ENCODE peak calls at places on chromosome 11, in nine cellular contexts. One of them, this sample, is unnamed.
A peak's percentile ranks its signal among the peaks of the same experiment; 100 is the strongest.

GRCh38 chr11:104841973-104842372 is 56.3 kb downstream of the CASP12 start:
- DNase-seq in PC-9: no peak
- DNase-seq in heart left ventricle: no peak
- DNase-seq in transverse colon: no peak
- DNase-seq in tibial nerve: no peak
- DNase-seq in CD8-positive, alpha-beta T cell: no peak
- DNase-seq in hepatocyte: no peak
- DNase-seq in PC-3: no peak
- DNase-seq in adrenal gland: no peak
- DNase-seq in this sample: no peak

GRCh38 chr11:116263770-116264169 is 509.0 kb downstream of the BUD13 start:
- DNase-seq in hepatocyte: no peak
- DNase-seq in PC-9: no peak
- DNase-seq in adrenal gland: no peak
- DNase-seq in heart left ventricle: no peak
- DNase-seq in PC-3: no peak
- DNase-seq in CD8-positive, alpha-beta T cell: no peak
- DNase-seq in transverse colon: no peak
- DNase-seq in tibial nerve: no peak
- DNase-seq in this sample: no peak

GRCh38 chr11:14424096-14424495 is 65.1 kb upstream of the RRAS2 start:
- DNase-seq in adrenal gland: no peak
- DNase-seq in tibial nerve: no peak
- DNase-seq in hepatocyte: no peak
- DNase-seq in heart left ventricle: no peak
- DNase-seq in PC-3: peak; percentile 45
- DNase-seq in transverse colon: no peak
- DNase-seq in CD8-positive, alpha-beta T cell: no peak
- DNase-seq in PC-9: peak; percentile 66
- DNase-seq in this sample: peak; percentile 41

GRCh38 chr11:71488086-71488967 is 35.3 kb downstream of the NADSYN1 start:
- DNase-seq in adrenal gland: peak; percentile 8
- DNase-seq in CD8-positive, alpha-beta T cell: no peak
- DNase-seq in PC-3: peak; percentile 62
- DNase-seq in hepatocyte: peak; percentile 73
- DNase-seq in tibial nerve: no peak
- DNase-seq in PC-9: peak; percentile 87
- DNase-seq in heart left ventricle: no peak
- DNase-seq in transverse colon: no peak
- DNase-seq in this sample: peak; percentile 1

GRCh38 chr11:119403021-119403420 is 20.0 kb downstream of the THY1 start:
- DNase-seq in hepatocyte: peak; percentile 40
- DNase-seq in transverse colon: no peak
- DNase-seq in tibial nerve: no peak
- DNase-seq in PC-9: no peak
- DNase-seq in PC-3: no peak
- DNase-seq in CD8-positive, alpha-beta T cell: no peak
- DNase-seq in adrenal gland: no peak
- DNase-seq in heart left ventricle: no peak
- DNase-seq in this sample: peak; percentile 20

GRCh38 chr11:72239849-72240460 is 4.0 kb downstream of the PHOX2A start:
- DNase-seq in transverse colon: peak; percentile 74
- DNase-seq in heart left ventricle: peak; percentile 72
- DNase-seq in PC-3: peak; percentile 40
- DNase-seq in tibial nerve: no peak
- DNase-seq in PC-9: no peak
- DNase-seq in hepatocyte: peak; percentile 68
- DNase-seq in adrenal gland: peak; percentile 75
- DNase-seq in CD8-positive, alpha-beta T cell: no peak
- DNase-seq in this sample: peak; percentile 46

GRCh38 chr11:1367721-1368120 is 22.0 kb upstream of the BRSK2 start:
- DNase-seq in hepatocyte: no peak
- DNase-seq in PC-9: no peak
- DNase-seq in adrenal gland: no peak
- DNase-seq in PC-3: no peak
- DNase-seq in tibial nerve: no peak
- DNase-seq in transverse colon: no peak
- DNase-seq in heart left ventricle: no peak
- DNase-seq in CD8-positive, alpha-beta T cell: no peak
- DNase-seq in this sample: no peak

GRCh38 chr11:33040862-33041453 is 1.6 kb downstream of the TCP11L1 start:
- DNase-seq in hepatocyte: no peak
- DNase-seq in PC-3: no peak
- DNase-seq in tibial nerve: no peak
- DNase-seq in PC-9: no peak
- DNase-seq in CD8-positive, alpha-beta T cell: no peak
- DNase-seq in transverse colon: no peak
- DNase-seq in heart left ventricle: no peak
- DNase-seq in adrenal gland: no peak
- DNase-seq in this sample: no peak

DNA sequence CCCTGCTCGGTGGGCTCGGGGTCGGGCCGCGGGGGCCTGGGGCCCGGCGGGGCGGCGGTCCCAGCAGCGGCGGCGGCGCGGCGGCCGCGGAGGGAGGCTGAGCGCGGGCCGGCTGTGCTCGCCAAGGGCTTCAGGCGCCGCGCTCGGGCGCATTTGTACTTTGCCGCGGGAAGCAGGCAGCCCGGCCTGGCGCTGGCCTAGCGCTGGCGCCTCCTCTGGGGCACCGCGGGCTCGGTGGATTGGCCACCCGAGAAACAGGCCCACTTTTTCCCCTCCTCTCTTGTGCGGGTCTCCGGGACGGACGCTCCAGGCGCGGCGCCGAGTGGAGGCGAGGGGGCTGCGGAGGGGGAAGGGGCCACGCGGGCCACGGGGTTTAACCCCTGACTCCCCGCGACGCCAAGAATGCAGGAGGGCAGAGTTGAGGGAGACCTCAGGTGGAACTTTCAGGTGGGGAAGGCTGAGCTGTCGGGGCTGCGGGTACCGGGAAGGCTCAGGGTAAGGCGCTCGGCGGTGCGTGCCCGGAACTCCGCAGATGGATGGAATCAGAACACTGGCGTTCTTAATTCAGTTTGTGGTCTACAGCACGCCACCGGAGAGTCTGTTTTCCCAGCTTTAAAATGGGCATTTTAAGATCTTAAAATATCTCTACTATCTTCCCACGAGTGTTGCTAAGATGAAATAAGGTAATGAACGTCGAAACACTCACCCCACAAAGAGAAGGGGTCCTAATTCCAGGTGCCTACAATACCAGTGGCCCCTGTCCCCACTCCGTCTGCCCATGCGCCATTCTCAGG is at the start of gene CHRDL2:
- DNase-seq in transverse colon: no peak
- DNase-seq in tibial nerve: no peak
- DNase-seq in PC-9: no peak
- DNase-seq in hepatocyte: peak; percentile 63
- DNase-seq in adrenal gland: no peak
- DNase-seq in heart left ventricle: no peak
- DNase-seq in PC-3: no peak
- DNase-seq in CD8-positive, alpha-beta T cell: no peak
- DNase-seq in this sample: no peak
- H3K4me3 ChIP-seq in transverse colon: peak within 1 kb of the TSS; percentile 37
- H3K4me3 ChIP-seq in tibial nerve: peak within 1 kb of the TSS; percentile 36
- H3K4me3 ChIP-seq in PC-9: no peak within 1 kb of the TSS
- H3K4me3 ChIP-seq in hepatocyte: no peak within 1 kb of the TSS
- H3K4me3 ChIP-seq in adrenal gland: no peak within 1 kb of the TSS
- H3K4me3 ChIP-seq in heart left ventricle: peak within 1 kb of the TSS; percentile 13
- H3K4me3 ChIP-seq in PC-3: peak within 1 kb of the TSS; percentile 20
- H3K4me3 ChIP-seq in CD8-positive, alpha-beta T cell: no peak within 1 kb of the TSS
- H3K4me3 ChIP-seq in this sample: peak within 1 kb of the TSS; percentile 39

DNA sequence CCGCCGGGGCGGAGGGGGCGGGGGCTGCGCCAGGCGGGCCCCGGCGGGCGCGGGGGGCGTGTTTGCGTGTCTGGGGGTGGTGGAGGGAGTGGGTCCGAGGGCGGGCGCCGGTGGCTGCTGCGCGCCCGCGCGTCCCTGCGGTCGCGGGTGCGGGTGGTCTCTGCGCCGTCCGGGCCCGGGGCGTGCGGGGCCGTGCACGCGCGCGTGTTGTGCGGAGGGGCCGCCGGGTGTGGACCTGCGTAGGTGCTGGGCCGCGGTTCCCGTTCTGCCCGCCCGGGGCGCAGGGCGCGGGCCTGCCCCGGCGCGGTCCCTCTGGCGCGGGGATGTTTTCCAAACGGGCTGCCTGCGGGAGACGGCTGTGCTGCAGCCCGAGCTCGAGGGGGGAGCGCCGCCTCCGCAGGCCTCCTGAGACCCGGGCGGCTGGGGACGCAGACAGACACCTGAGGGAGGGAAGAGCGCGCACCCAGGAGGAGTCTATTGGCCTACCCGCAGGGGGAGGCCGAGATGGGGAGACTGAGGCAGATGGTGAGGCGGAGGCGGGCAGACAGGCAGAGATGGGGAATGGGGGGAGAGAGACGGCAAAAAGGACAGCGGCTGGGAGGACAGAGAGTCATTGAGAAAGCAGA is 442 bp downstream of the PELI3 start:
- DNase-seq in transverse colon: peak; percentile 45
- DNase-seq in tibial nerve: no peak
- DNase-seq in hepatocyte: peak; percentile 72
- DNase-seq in CD8-positive, alpha-beta T cell: no peak
- DNase-seq in heart left ventricle: no peak
- DNase-seq in PC-9: no peak
- DNase-seq in adrenal gland: peak; percentile 58
- DNase-seq in PC-3: peak; percentile 43
- DNase-seq in this sample: peak; percentile 15
- TF ChIP-seq CTCF in transverse colon: peak; percentile 36
- TF ChIP-seq CTCF in tibial nerve: peak; percentile 32
- TF ChIP-seq CTCF in hepatocyte: peak; percentile 27
- TF ChIP-seq CTCF in CD8-positive, alpha-beta T cell: peak; percentile 53
- TF ChIP-seq CTCF in heart left ventricle: no peak
- TF ChIP-seq CTCF in PC-9: peak; percentile 49
- TF ChIP-seq CTCF in adrenal gland: peak; percentile 42
- TF ChIP-seq CTCF in PC-3: peak; percentile 30
- TF ChIP-seq CTCF in this sample: peak; percentile 22

GRCh38 chr11:86383314-86383713 is 8.6 kb downstream of the CCDC81 start:
- DNase-seq in CD8-positive, alpha-beta T cell: no peak
- DNase-seq in heart left ventricle: no peak
- DNase-seq in adrenal gland: no peak
- DNase-seq in PC-3: no peak
- DNase-seq in PC-9: no peak
- DNase-seq in hepatocyte: no peak
- DNase-seq in transverse colon: no peak
- DNase-seq in tibial nerve: no peak
- DNase-seq in this sample: no peak

GRCh38 chr11:86390499-86390898 is 15.8 kb downstream of the CCDC81 start:
- DNase-seq in tibial nerve: no peak
- DNase-seq in hepatocyte: no peak
- DNase-seq in heart left ventricle: no peak
- DNase-seq in adrenal gland: no peak
- DNase-seq in CD8-positive, alpha-beta T cell: no peak
- DNase-seq in PC-3: no peak
- DNase-seq in transverse colon: no peak
- DNase-seq in PC-9: no peak
- DNase-seq in this sample: no peak

GRCh38 chr11:86388198-86388597 is 13.5 kb downstream of the CCDC81 start:
- DNase-seq in tibial nerve: no peak
- DNase-seq in CD8-positive, alpha-beta T cell: no peak
- DNase-seq in hepatocyte: peak; percentile 16
- DNase-seq in heart left ventricle: no peak
- DNase-seq in transverse colon: no peak
- DNase-seq in adrenal gland: no peak
- DNase-seq in PC-3: no peak
- DNase-seq in PC-9: no peak
- DNase-seq in this sample: no peak

DNA sequence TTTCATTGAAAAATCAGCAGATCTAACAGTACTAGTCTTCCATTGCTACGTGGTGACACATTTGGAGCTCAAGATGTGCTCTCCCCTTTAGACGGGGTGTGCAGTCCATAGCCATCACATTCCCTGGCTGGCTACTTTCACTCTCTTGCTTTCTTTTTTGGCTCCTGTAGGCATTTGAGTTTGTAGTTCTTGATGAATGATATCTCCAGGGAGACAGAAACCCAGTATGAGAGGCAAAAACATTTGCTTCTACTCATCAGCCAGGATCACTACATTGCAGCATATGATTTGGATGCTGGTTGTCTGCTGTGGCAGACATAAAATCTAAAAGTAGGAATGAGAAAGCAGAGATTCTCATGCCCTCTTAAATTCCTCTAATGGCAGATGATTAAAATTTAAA is 12.1 kb downstream of the CCDC81 start:
- DNase-seq in transverse colon: no peak
- DNase-seq in tibial nerve: no peak
- DNase-seq in hepatocyte: no peak
- DNase-seq in CD8-positive, alpha-beta T cell: no peak
- DNase-seq in PC-3: no peak
- DNase-seq in PC-9: no peak
- DNase-seq in heart left ventricle: no peak
- DNase-seq in adrenal gland: no peak
- DNase-seq in this sample: peak; percentile 47
- H3K4me3 ChIP-seq in transverse colon: no peak overlapping the region
- H3K4me3 ChIP-seq in tibial nerve: no peak overlapping the region
- H3K4me3 ChIP-seq in hepatocyte: no peak overlapping the region
- H3K4me3 ChIP-seq in CD8-positive, alpha-beta T cell: no peak overlapping the region
- H3K4me3 ChIP-seq in PC-3: no peak overlapping the region
- H3K4me3 ChIP-seq in PC-9: no peak overlapping the region
- H3K4me3 ChIP-seq in heart left ventricle: no peak overlapping the region
- H3K4me3 ChIP-seq in adrenal gland: no peak overlapping the region
- H3K4me3 ChIP-seq in this sample: no peak overlapping the region

GRCh38 chr11:108025387-108026080 is 16.8 kb downstream of the CUL5 start:
- DNase-seq in heart left ventricle: no peak
- DNase-seq in tibial nerve: no peak
- DNase-seq in CD8-positive, alpha-beta T cell: no peak
- DNase-seq in adrenal gland: no peak
- DNase-seq in PC-9: no peak
- DNase-seq in PC-3: no peak
- DNase-seq in hepatocyte: no peak
- DNase-seq in transverse colon: no peak
- DNase-seq in this sample: no peak

GRCh38 chr11:108032800-108033199 is 24.1 kb downstream of the CUL5 start:
- DNase-seq in PC-3: no peak
- DNase-seq in tibial nerve: no peak
- DNase-seq in heart left ventricle: no peak
- DNase-seq in adrenal gland: no peak
- DNase-seq in transverse colon: no peak
- DNase-seq in hepatocyte: no peak
- DNase-seq in CD8-positive, alpha-beta T cell: no peak
- DNase-seq in PC-9: no peak
- DNase-seq in this sample: no peak

DNA sequence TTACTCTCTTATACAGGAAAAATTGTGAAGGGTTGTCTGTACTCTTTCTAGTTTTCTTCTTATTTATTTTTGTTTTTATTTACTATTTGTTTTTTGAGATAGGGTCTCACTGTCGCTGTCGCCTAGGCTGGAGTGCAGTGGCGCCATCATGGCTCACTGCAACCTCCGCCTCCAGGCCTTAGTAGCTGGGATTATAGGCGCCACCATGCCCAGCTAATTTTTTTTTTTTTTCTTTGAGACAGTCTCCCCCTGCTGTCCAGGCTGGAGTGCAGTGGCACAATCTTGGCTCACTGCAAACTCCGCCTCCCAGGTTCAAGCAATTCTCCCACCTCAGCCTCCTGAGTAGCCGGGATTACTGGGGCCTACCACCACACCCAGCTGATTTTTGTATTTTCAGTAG is 18.4 kb downstream of the CUL5 start:
- DNase-seq in PC-9: no peak
- DNase-seq in PC-3: no peak
- DNase-seq in transverse colon: no peak
- DNase-seq in tibial nerve: no peak
- DNase-seq in heart left ventricle: no peak
- DNase-seq in hepatocyte: no peak
- DNase-seq in CD8-positive, alpha-beta T cell: no peak
- DNase-seq in adrenal gland: no peak
- DNase-seq in this sample: no peak
- TF ChIP-seq CTCF in PC-9: peak; percentile 29
- TF ChIP-seq CTCF in PC-3: peak; percentile 51
- TF ChIP-seq CTCF in transverse colon: no peak
- TF ChIP-seq CTCF in tibial nerve: no peak
- TF ChIP-seq CTCF in heart left ventricle: peak; percentile 11
- TF ChIP-seq CTCF in hepatocyte: no peak
- TF ChIP-seq CTCF in CD8-positive, alpha-beta T cell: no peak
- TF ChIP-seq CTCF in adrenal gland: no peak
- TF ChIP-seq CTCF in this sample: no peak

This sample was measured in fibroblast of the aortic adventitia.